ENCODE peak calls at places on chromosome 13, in seven cellular contexts. C is CD8-positive, alpha-beta memory T cell; O is AG04450; I is fibroblast of lung; N is body of pancreas; B is IMR-90; D is coronary artery. Z is an unnamed sample.

GRCh38 chr13:32426981-32427851 is 714 bp downstream of the N4BP2L1 start:
- DNase-seq in C (peak), O (no peak), I (peak), N (peak), B (peak), D (peak), Z (peak)

GRCh38 chr13:39353988-39354387 is 249.0 kb downstream of the LHFPL6 start:
- DNase-seq in C (no peak), O (no peak), I (peak), N (no peak), B (peak), D (no peak), Z (no peak)

GRCh38 chr13:76035711-76036110 is 399.6 kb downstream of the LMO7 start:
- DNase-seq in C (no peak), O (no peak), I (peak), N (no peak), B (peak), D (no peak), Z (no peak)

GRCh38 chr13:112977091-112977490 is 8.1 kb downstream of the MCF2L start:
- DNase-seq in C (no peak), O (no peak), I (no peak), N (no peak), B (no peak), D (no peak), Z (no peak)

GRCh38 chr13:72258340-72258981 is 391.5 kb upstream of the DACH1 start:
- DNase-seq in C (no peak), O (no peak), I (peak), N (no peak), B (no peak), D (no peak), Z (no peak)

GRCh38 chr13:28819748-28820098 is 416 bp upstream of the MTUS2 start:
- DNase-seq in C (peak), O (no peak), I (peak), N (peak), B (peak), D (no peak), Z (no peak)

GRCh38 chr13:59391696-59392095 is 772.0 kb downstream of the DIAPH3 start:
- DNase-seq in C (peak), O (peak), I (peak), N (peak), B (peak), D (no peak), Z (peak)

GRCh38 chr13:99916366-99917103 is 55.0 kb downstream of the ZIC5 start:
- DNase-seq in C (no peak), O (peak), I (peak), N (peak), B (peak), D (no peak), Z (peak)

GRCh38 chr13:99307648-99308339 is 595 bp upstream of the GPR183 start:
- DNase-seq in C (no peak), O (no peak), I (peak), N (peak), B (peak), D (no peak), Z (no peak)

GRCh38 chr13:20159646-20160345 is 1.1 kb downstream of the GJA3 start:
- DNase-seq in C (no peak), O (no peak), I (peak), N (no peak), B (peak), D (no peak), Z (peak)

GRCh38 chr13:97568850-97569249 is 134.9 kb downstream of the RAP2A start:
- DNase-seq in C (no peak), O (no peak), I (no peak), N (peak), B (no peak), D (no peak), Z (no peak)

GRCh38 chr13:44870456-44870929 is 118.8 kb downstream of the NUFIP1 start:
- DNase-seq in C (no peak), O (no peak), I (no peak), N (peak), B (no peak), D (peak), Z (no peak)

GRCh38 chr13:111225184-111225583 is 95.3 kb upstream of the TEX29 start:
- DNase-seq in C (no peak), O (no peak), I (no peak), N (no peak), B (no peak), D (no peak), Z (no peak)

GRCh38 chr13:111230385-111230930 is 90.0 kb upstream of the TEX29 start:
- DNase-seq in C (no peak), O (no peak), I (no peak), N (no peak), B (no peak), D (no peak), Z (no peak)

GRCh38 chr13:111227405-111227804 is 93.0 kb upstream of the TEX29 start:
- DNase-seq in C (no peak), O (no peak), I (no peak), N (no peak), B (peak), D (no peak), Z (no peak)

GRCh38 chr13:111228262-111229144 is 91.9 kb upstream of the TEX29 start:
- DNase-seq in C (no peak), O (no peak), I (peak), N (no peak), B (peak), D (no peak), Z (no peak)

GRCh38 chr13:111225810-111226546 is 94.5 kb upstream of the TEX29 start:
- DNase-seq in C (no peak), O (no peak), I (no peak), N (no peak), B (no peak), D (no peak), Z (peak)
- H3K4me3 ChIP-seq in C (no peak), O (no peak), I (no peak), N (no peak), B (no peak), D (no peak), Z (no peak)

GRCh38 chr13:23378009-23378632 is 55.4 kb downstream of the SACS start:
- DNase-seq in C (peak), O (peak), I (peak), N (no peak), B (peak), D (peak), Z (peak)
- H3K4me3 ChIP-seq in C (no peak), O (no peak), I (no peak), N (no peak), B (no peak), D (peak), Z (no peak)

GRCh38 chr13:36872621-36873020 is 47.4 kb downstream of the SMAD9 start:
- DNase-seq in C (no peak), O (no peak), I (no peak), N (no peak), B (no peak), D (no peak), Z (no peak)
- H3K4me3 ChIP-seq in C (no peak), O (no peak), I (no peak), N (no peak), B (no peak), D (no peak), Z (no peak)

GRCh38 chr13:94813920-94814500 is 101.7 kb upstream of the SOX21 start:
- DNase-seq in C (no peak), O (no peak), I (no peak), N (no peak), B (no peak), D (no peak), Z (no peak)
- H3K4me3 ChIP-seq in C (no peak), O (no peak), I (no peak), N (no peak), B (no peak), D (no peak), Z (no peak)

DNA sequence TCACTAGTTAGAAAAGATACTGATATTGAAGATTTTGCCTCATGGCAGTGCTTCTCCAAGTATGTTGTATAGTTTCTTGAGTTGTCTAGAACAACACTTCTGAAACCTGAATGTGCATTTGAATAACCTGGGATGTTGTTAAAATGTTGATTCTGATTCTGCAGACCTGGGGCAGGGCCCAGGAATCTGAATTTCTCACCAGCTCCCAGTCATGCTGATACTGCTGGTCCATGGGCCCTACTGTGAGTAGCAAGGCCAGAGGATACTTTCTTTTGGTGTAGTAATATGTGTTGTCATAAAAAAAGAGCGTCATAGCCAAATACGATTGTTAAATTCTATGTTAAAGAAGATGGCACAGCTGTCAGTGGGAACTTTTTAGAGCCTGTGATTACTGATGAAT is 41.6 kb upstream of the C1QTNF9 start:
- DNase-seq in C (no peak), O (no peak), I (no peak), N (no peak), B (no peak), D (peak), Z (no peak)
- H3K4me3 ChIP-seq in C (peak), O (no peak), I (peak), N (no peak), B (no peak), D (peak), Z (peak)

GRCh38 chr13:34127523-34127922 is 309.6 kb downstream of the RFC3 start:
- DNase-seq in C (no peak), O (no peak), I (no peak), N (no peak), B (no peak), D (no peak), Z (no peak)
- H3K4me3 ChIP-seq in C (no peak), O (no peak), I (no peak), N (no peak), B (no peak), D (no peak), Z (no peak)

Z was measured in Jurkat, Clone E6-1.